ENCODE peak calls at places on chromosomes 5 and 9, in eight cellular contexts. One of them, this sample, is unnamed.

GRCh38 chr5:142767178-142767577 is 3.0 kb upstream of the ARHGAP26 start:
- DNase-seq in endothelial cell: no peak
- DNase-seq in GM03348: no peak
- DNase-seq in HFF-Myc: no peak
- DNase-seq in hypothalamus: no peak
- DNase-seq in Calu3: no peak
- DNase-seq in occipital lobe: no peak
- DNase-seq in activated T-helper 9 cell treated with anti-CD3 and anti-CD28 coated beads, Interleukin-2, amount 50 U/mL, for 16 hours: no peak
- DNase-seq in this sample: peak; percentile 74

GRCh38 chr5:41924872-41925554 is at the start of gene FBXO4:
- DNase-seq in activated T-helper 9 cell treated with anti-CD3 and anti-CD28 coated beads, Interleukin-2, amount 50 U/mL, for 16 hours: peak; percentile 81
- DNase-seq in hypothalamus: peak; percentile 86
- DNase-seq in HFF-Myc: peak; percentile 44
- DNase-seq in occipital lobe: peak; percentile 73
- DNase-seq in endothelial cell: peak; percentile 77
- DNase-seq in GM03348: peak; percentile 93
- DNase-seq in Calu3: peak; percentile 81
- DNase-seq in this sample: peak; percentile 82

GRCh38 chr9:35700031-35700430 is 10.3 kb upstream of the TPM2 start:
- DNase-seq in activated T-helper 9 cell treated with anti-CD3 and anti-CD28 coated beads, Interleukin-2, amount 50 U/mL, for 16 hours: no peak
- DNase-seq in endothelial cell: no peak
- DNase-seq in Calu3: no peak
- DNase-seq in occipital lobe: no peak
- DNase-seq in hypothalamus: peak; percentile 40
- DNase-seq in HFF-Myc: no peak
- DNase-seq in GM03348: no peak
- DNase-seq in this sample: no peak

GRCh38 chr5:180914646-180915045 is 15.7 kb downstream of the BTNL8 start:
- DNase-seq in occipital lobe: no peak
- DNase-seq in GM03348: no peak
- DNase-seq in activated T-helper 9 cell treated with anti-CD3 and anti-CD28 coated beads, Interleukin-2, amount 50 U/mL, for 16 hours: no peak
- DNase-seq in hypothalamus: no peak
- DNase-seq in Calu3: no peak
- DNase-seq in endothelial cell: no peak
- DNase-seq in HFF-Myc: no peak
- DNase-seq in this sample: no peak

GRCh38 chr9:105751761-105752160 is 57.4 kb downstream of the TMEM38B start:
- DNase-seq in endothelial cell: no peak
- DNase-seq in HFF-Myc: no peak
- DNase-seq in occipital lobe: no peak
- DNase-seq in hypothalamus: no peak
- DNase-seq in GM03348: no peak
- DNase-seq in Calu3: no peak
- DNase-seq in activated T-helper 9 cell treated with anti-CD3 and anti-CD28 coated beads, Interleukin-2, amount 50 U/mL, for 16 hours: no peak
- DNase-seq in this sample: no peak

GRCh38 chr5:1282139-1282992 is 12.5 kb downstream of the TERT start:
- DNase-seq in HFF-Myc: no peak
- DNase-seq in activated T-helper 9 cell treated with anti-CD3 and anti-CD28 coated beads, Interleukin-2, amount 50 U/mL, for 16 hours: no peak
- DNase-seq in endothelial cell: no peak
- DNase-seq in hypothalamus: no peak
- DNase-seq in occipital lobe: no peak
- DNase-seq in Calu3: no peak
- DNase-seq in GM03348: no peak
- DNase-seq in this sample: no peak

GRCh38 chr9:123423036-123423640 is 67.1 kb downstream of the CRB2 start:
- DNase-seq in Calu3: no peak
- DNase-seq in HFF-Myc: no peak
- DNase-seq in GM03348: no peak
- DNase-seq in hypothalamus: no peak
- DNase-seq in occipital lobe: no peak
- DNase-seq in endothelial cell: no peak
- DNase-seq in activated T-helper 9 cell treated with anti-CD3 and anti-CD28 coated beads, Interleukin-2, amount 50 U/mL, for 16 hours: no peak
- DNase-seq in this sample: no peak

GRCh38 chr9:132312873-132313272 is 41.9 kb downstream of the SETX start:
- DNase-seq in activated T-helper 9 cell treated with anti-CD3 and anti-CD28 coated beads, Interleukin-2, amount 50 U/mL, for 16 hours: no peak
- DNase-seq in occipital lobe: no peak
- DNase-seq in GM03348: no peak
- DNase-seq in endothelial cell: no peak
- DNase-seq in HFF-Myc: no peak
- DNase-seq in Calu3: no peak
- DNase-seq in hypothalamus: no peak
- DNase-seq in this sample: no peak

GRCh38 chr5:166562246-166562645 is 1729.2 kb upstream of the WWC1 start:
- DNase-seq in GM03348: no peak
- DNase-seq in Calu3: no peak
- DNase-seq in occipital lobe: no peak
- DNase-seq in activated T-helper 9 cell treated with anti-CD3 and anti-CD28 coated beads, Interleukin-2, amount 50 U/mL, for 16 hours: no peak
- DNase-seq in hypothalamus: no peak
- DNase-seq in HFF-Myc: no peak
- DNase-seq in endothelial cell: no peak
- DNase-seq in this sample: no peak

GRCh38 chr5:8730194-8730593 is 815.7 kb downstream of the SEMA5A start:
- DNase-seq in GM03348: peak; percentile 38
- DNase-seq in hypothalamus: no peak
- DNase-seq in Calu3: no peak
- DNase-seq in activated T-helper 9 cell treated with anti-CD3 and anti-CD28 coated beads, Interleukin-2, amount 50 U/mL, for 16 hours: no peak
- DNase-seq in HFF-Myc: no peak
- DNase-seq in occipital lobe: no peak
- DNase-seq in endothelial cell: no peak
- DNase-seq in this sample: no peak

This sample was measured in small intestine.